ENCODE peak calls at places on chromosomes 16 and 17, in five cellular contexts. W is effector memory CD4-positive, alpha-beta T cell; S is gastrocnemius medialis; J is breast epithelium; M is Karpas-422. A is an unnamed sample. For H3K4me1 and H3K36me3, the result is how much of the 10 kb centered on the place peaks cover.

GRCh38 chr16:68426355-68426652 is 22.0 kb downstream of the SMPD3 start:
- DNase-seq in S (no peak), W (no peak), M (no peak), J (peak), A (no peak)

GRCh38 chr17:60790205-60790604 is 112.6 kb downstream of the BCAS3 start:
- DNase-seq in S (no peak), W (no peak), J (no peak), M (no peak), A (no peak)

GRCh38 chr16:9091867-9092281 is 430 bp downstream of the HAPSTR1 start:
- DNase-seq in S (no peak), J (no peak), W (peak), M (peak), A (peak)

GRCh38 chr17:17076066-17076465 is 33.8 kb downstream of the MPRIP start:
- DNase-seq in J (no peak), S (no peak), M (no peak), W (no peak), A (no peak)

GRCh38 chr17:38430316-38430715 is 2.1 kb downstream of the ARHGAP23 start:
- DNase-seq in S (no peak), W (no peak), J (no peak), M (no peak), A (no peak)

GRCh38 chr17:78710607-78711006 is 71.5 kb downstream of the CYTH1 start:
- DNase-seq in S (no peak), W (no peak), J (no peak), M (no peak), A (no peak)

GRCh38 chr17:42835732-42836131 is 2.5 kb downstream of the PSME3 start:
- DNase-seq in W (no peak), M (no peak), J (no peak), S (no peak), A (no peak)

GRCh38 chr16:70493863-70494770 is 29.2 kb downstream of the COG4 start:
- DNase-seq in W (no peak), M (no peak), J (no peak), S (no peak), A (no peak)

GRCh38 chr17:10385871-10386270 is 13.1 kb upstream of the MYH13 start:
- DNase-seq in J (no peak), S (no peak), W (no peak), M (no peak), A (no peak)

GRCh38 chr16:68475071-68475470 is 26.8 kb upstream of the SMPD3 start:
- DNase-seq in W (no peak), J (peak), S (no peak), M (no peak), A (no peak)

GRCh38 chr16:83666449-83666848 is 141.3 kb upstream of the HSBP1 start:
- DNase-seq in S (no peak), M (no peak), W (no peak), J (no peak), A (peak)

GRCh38 chr17:40090234-40091111 is 9.9 kb downstream of the NR1D1 start:
- DNase-seq in M (no peak), J (no peak), W (no peak), S (no peak), A (no peak)

GRCh38 chr17:79933863-79934652 is 94.8 kb upstream of the CBX4 start:
- DNase-seq in S (no peak), W (no peak), M (peak), J (no peak), A (peak)

GRCh38 chr17:69809331-69809730 is 265.7 kb upstream of the KCNJ16 start:
- DNase-seq in W (no peak), S (no peak), J (no peak), M (no peak), A (no peak)

GRCh38 chr17:46194393-46195216 is 1.4 kb upstream of the KANSL1 start:
- DNase-seq in M (peak), J (no peak), W (peak), S (no peak), A (peak)

GRCh38 chr17:63740464-63741181 is 976 bp downstream of the STRADA start:
- DNase-seq in J (no peak), W (no peak), S (no peak), M (peak), A (no peak)

GRCh38 chr17:50423553-50424159 is 2.4 kb upstream of the ACSF2 start:
- DNase-seq in W (no peak), J (peak), S (no peak), M (peak), A (peak)

GRCh38 chr16:67968440-67969285 is at the start of gene SLC12A4:
- DNase-seq in M (peak), S (peak), W (peak), J (peak), A (peak)

GRCh38 chr16:66408181-66409048 is 18.7 kb upstream of the BEAN1 start:
- DNase-seq in M (peak), S (no peak), J (peak), W (no peak), A (peak)

GRCh38 chr17:28949185-28950016 is 1.9 kb downstream of the PHF12 start:
- DNase-seq in S (peak), J (peak), W (peak), M (peak), A (peak)

GRCh38 chr16:85554791-85555548 is 58.2 kb upstream of the GSE1 start:
- DNase-seq in W (peak), M (peak), S (no peak), J (no peak), A (peak)

GRCh38 chr17:80106751-80107150 is 5.4 kb downstream of the GAA start:
- DNase-seq in M (no peak), S (no peak), W (no peak), J (no peak), A (no peak)

GRCh38 chr17:46264456-46265198 is 30.3 kb upstream of the LRRC37A start:
- DNase-seq in W (peak), J (no peak), M (peak), S (no peak), A (peak)

GRCh38 chr16:70476272-70477020 is 22.1 kb downstream of the FCSK start:
- DNase-seq in M (peak), J (no peak), S (peak), W (no peak), A (peak)

GRCh38 chr17:71163121-71163812 is 957.6 kb upstream of the SOX9 start:
- DNase-seq in S (no peak), J (no peak), M (no peak), W (no peak), A (no peak)

GRCh38 chr16:55272787-55273186 is 51.2 kb upstream of the IRX6 start:
- DNase-seq in S (no peak), M (no peak), W (no peak), J (no peak), A (no peak)

GRCh38 chr17:82804442-82805191 is 35.2 kb downstream of the ZNF750 start:
- DNase-seq in S (peak), M (no peak), W (no peak), J (peak), A (no peak)

GRCh38 chr17:27481327-27481726 is 25.1 kb downstream of the KSR1 start:
- DNase-seq in W (peak), M (no peak), J (no peak), S (no peak), A (no peak)

GRCh38 chr16:30151091-30151490 is 28.1 kb upstream of the MAPK3 start:
- DNase-seq in J (no peak), M (peak), S (no peak), W (no peak), A (no peak)

GRCh38 chr16:49881890-49882289 is 26.0 kb upstream of the ZNF423 start:
- DNase-seq in M (no peak), J (no peak), W (no peak), S (no peak), A (no peak)

GRCh38 chr16:3983081-3983520 is 102.6 kb upstream of the CREBBP start:
- DNase-seq in J (peak), W (no peak), M (peak), S (peak), A (peak)

GRCh38 chr17:77373298-77374169 is 232.8 kb downstream of the SEC14L1 start:
- DNase-seq in M (no peak), J (no peak), S (no peak), W (no peak), A (no peak)

DNA sequence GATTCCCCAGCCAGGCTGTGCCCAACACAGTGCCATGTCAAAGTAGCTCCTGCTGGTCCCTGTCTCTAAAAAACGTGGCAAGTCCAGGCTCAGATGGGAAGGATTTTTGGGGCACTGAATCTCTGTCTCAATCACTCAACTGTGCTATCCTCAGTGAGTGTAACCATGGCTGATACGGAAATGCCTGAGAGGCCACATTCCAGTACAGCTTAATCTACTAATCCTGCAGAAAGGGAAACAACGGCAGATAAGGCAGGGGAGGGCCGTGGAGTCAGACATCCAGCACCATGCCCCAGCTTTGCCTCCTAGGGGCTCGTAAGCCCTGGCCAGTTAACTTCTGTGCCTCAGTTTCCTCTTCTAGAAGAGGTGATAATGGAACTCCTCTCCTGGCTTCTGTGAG is 251.7 kb downstream of the CPPED1 start:
- DNase-seq in J (no peak), W (no peak), S (no peak), M (no peak), A (no peak)
- H3K4me1 ChIP-seq in J (under half), W (under half), S (under half), M (under half), A (under half)

DNA sequence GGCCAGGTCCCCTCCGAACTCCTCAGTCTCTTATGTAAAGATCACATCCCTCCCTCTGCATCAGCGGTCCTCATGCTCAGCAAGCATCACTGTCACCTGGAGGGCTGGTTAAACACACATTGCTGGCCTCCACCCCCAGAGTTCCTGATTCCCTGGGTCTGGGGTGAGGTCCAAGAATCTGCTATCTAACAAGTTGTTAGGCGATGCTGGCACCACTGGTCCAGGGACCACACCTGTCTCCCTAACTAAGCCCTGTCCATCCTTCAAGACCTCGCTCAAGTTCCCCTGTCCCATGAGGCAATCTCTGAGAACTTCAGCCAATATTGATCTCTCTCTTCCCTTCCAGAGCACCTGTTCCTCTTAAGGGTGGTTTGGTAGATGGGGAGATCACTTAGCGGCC is 44.2 kb downstream of the CUEDC1 start:
- DNase-seq in J (no peak), S (no peak), M (no peak), W (no peak), A (no peak)
- H3K27ac ChIP-seq in J (no peak), S (peak), M (no peak), W (no peak), A (no peak)

DNA sequence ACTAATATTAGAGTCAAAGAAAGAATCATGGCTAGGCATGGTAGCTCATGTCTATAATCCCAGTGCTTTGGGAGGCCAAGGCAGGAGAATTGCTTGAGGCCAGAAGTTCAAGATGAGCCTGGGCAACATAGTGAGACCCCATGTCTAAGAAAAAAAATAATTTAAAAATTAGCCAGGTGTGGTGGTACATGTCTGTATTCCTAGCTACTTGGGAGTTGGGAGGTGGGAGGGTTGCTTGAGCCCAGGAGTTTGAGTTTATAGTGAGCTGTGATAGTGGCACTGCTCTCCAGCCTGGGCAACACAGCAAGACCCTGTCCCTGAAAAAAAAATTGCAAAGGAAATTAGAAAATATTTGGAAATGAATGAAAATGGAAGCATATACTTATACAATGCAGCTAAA is 210.3 kb upstream of the AXIN2 start:
- DNase-seq in W (no peak), J (no peak), M (peak), S (no peak), A (no peak)
- H3K36me3 ChIP-seq in W (under half), J (under half), M (under half), S (under half), A (under half)

DNA sequence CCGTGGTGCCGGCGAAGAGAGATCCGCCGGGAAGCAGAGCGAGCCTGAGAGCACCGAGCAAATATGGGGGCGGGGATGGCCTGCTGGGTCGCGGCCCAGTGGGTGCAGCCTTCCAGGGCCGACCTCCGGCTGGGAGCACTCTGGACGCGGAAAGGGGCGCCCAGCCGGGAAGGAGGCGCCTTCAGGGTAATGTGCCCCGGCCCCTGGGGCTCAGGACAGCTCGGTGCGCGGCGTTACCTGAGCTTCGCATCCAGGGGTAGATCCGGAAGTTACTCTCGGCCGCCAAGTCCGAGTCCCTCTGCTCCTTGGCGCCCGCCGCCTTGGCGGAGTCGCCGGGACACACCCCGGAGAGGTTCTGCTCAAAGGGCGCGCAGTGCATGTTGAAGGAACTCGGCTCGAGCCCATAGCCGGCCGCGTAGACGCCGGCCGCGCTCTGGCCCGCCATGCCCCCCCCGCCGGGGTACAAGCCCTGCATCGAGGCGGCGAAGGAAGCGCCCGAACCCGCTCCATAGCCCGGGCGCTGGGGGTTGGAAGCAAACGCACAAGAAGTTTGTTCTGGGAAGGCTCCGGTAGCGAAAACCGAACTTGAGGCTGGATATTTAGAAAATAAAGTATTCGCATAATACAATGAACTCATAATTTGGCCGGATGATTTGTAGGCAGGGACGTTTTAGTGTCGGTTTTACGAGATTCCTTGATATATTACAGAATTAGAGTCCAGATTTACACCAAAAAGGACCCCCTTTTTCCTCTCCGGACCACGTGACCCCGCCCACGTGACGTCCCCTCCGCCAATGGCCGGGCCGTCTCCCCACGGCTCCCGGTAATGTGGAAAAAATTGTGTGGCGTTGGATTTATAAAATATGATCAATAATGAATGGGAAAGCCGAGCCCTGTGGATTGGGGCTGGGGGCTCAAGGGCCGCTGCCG is at the start of gene HOXB7:
- DNase-seq in S (no peak), M (peak), J (no peak), W (peak), A (peak)
- H3K4me1 ChIP-seq in S (under half), M (under half), J (under half), W (under half), A (under half)